ENCODE peak calls at places on chromosomes 16 and 17, in four cellular contexts. One of them, this sample, is unnamed.

GRCh38 chr17:8326591-8327583 is 12.8 kb upstream of the ODF4 start:
- DNase-seq in CD8-positive, alpha-beta T cell: peak
- DNase-seq in brain microvascular endothelial cell: no peak
- DNase-seq in nephron progenitor cell: peak
- DNase-seq in this sample: peak

GRCh38 chr17:42406602-42407288 is 16.3 kb downstream of the CAVIN1 start:
- DNase-seq in CD8-positive, alpha-beta T cell: no peak
- DNase-seq in brain microvascular endothelial cell: no peak
- DNase-seq in nephron progenitor cell: no peak
- DNase-seq in this sample: no peak

GRCh38 chr16:22694887-22695382 is 119.0 kb upstream of the HS3ST2 start:
- DNase-seq in CD8-positive, alpha-beta T cell: no peak
- DNase-seq in brain microvascular endothelial cell: peak
- DNase-seq in nephron progenitor cell: no peak
- DNase-seq in this sample: no peak

GRCh38 chr17:58338907-58339774 is 10.5 kb upstream of the TSPOAP1 start:
- DNase-seq in CD8-positive, alpha-beta T cell: peak
- DNase-seq in brain microvascular endothelial cell: peak
- DNase-seq in nephron progenitor cell: peak
- DNase-seq in this sample: no peak

GRCh38 chr16:71645450-71645849 is 19.5 kb downstream of the MARVELD3 start:
- DNase-seq in CD8-positive, alpha-beta T cell: no peak
- DNase-seq in brain microvascular endothelial cell: peak
- DNase-seq in nephron progenitor cell: no peak
- DNase-seq in this sample: no peak

GRCh38 chr17:41500131-41500911 is 5.1 kb downstream of the KRT13 start:
- DNase-seq in CD8-positive, alpha-beta T cell: no peak
- DNase-seq in brain microvascular endothelial cell: peak
- DNase-seq in nephron progenitor cell: no peak
- DNase-seq in this sample: no peak

GRCh38 chr17:74274060-74274702 is at the start of gene DNAI2:
- DNase-seq in CD8-positive, alpha-beta T cell: peak
- DNase-seq in brain microvascular endothelial cell: no peak
- DNase-seq in nephron progenitor cell: peak
- DNase-seq in this sample: peak

GRCh38 chr16:2715519-2715918 is 4.5 kb downstream of the PRSS27 start:
- DNase-seq in CD8-positive, alpha-beta T cell: peak
- DNase-seq in brain microvascular endothelial cell: peak
- DNase-seq in nephron progenitor cell: peak
- DNase-seq in this sample: peak

GRCh38 chr17:43126911-43127290 is 1.7 kb upstream of the BRCA1 start:
- DNase-seq in CD8-positive, alpha-beta T cell: no peak
- DNase-seq in brain microvascular endothelial cell: no peak
- DNase-seq in nephron progenitor cell: no peak
- DNase-seq in this sample: no peak

GRCh38 chr17:45700171-45701090 is 83.7 kb upstream of the CRHR1 start:
- DNase-seq in CD8-positive, alpha-beta T cell: no peak
- DNase-seq in brain microvascular endothelial cell: no peak
- DNase-seq in nephron progenitor cell: no peak
- DNase-seq in this sample: no peak

GRCh38 chr16:85607796-85608514 is 5.2 kb upstream of the GSE1 start:
- DNase-seq in CD8-positive, alpha-beta T cell: no peak
- DNase-seq in brain microvascular endothelial cell: no peak
- DNase-seq in nephron progenitor cell: no peak
- DNase-seq in this sample: no peak

GRCh38 chr16:85906349-85906748 is 7.4 kb downstream of the IRF8 start:
- DNase-seq in CD8-positive, alpha-beta T cell: no peak
- DNase-seq in brain microvascular endothelial cell: no peak
- DNase-seq in nephron progenitor cell: no peak
- DNase-seq in this sample: no peak

GRCh38 chr17:42536372-42537155 is 523 bp downstream of the NAGLU start:
- DNase-seq in CD8-positive, alpha-beta T cell: peak
- DNase-seq in brain microvascular endothelial cell: peak
- DNase-seq in nephron progenitor cell: peak
- DNase-seq in this sample: peak

GRCh38 chr17:7873051-7873450 is 15.2 kb downstream of the CYB5D1 start:
- DNase-seq in CD8-positive, alpha-beta T cell: no peak
- DNase-seq in brain microvascular endothelial cell: no peak
- DNase-seq in nephron progenitor cell: no peak
- DNase-seq in this sample: no peak

GRCh38 chr16:9248162-9248561 is 156.7 kb downstream of the HAPSTR1 start:
- DNase-seq in CD8-positive, alpha-beta T cell: no peak
- DNase-seq in brain microvascular endothelial cell: no peak
- DNase-seq in nephron progenitor cell: no peak
- DNase-seq in this sample: no peak

GRCh38 chr17:48016112-48016511 is 21.5 kb downstream of the COPZ2 start:
- DNase-seq in CD8-positive, alpha-beta T cell: no peak
- DNase-seq in brain microvascular endothelial cell: peak
- DNase-seq in nephron progenitor cell: no peak
- DNase-seq in this sample: no peak

DNA sequence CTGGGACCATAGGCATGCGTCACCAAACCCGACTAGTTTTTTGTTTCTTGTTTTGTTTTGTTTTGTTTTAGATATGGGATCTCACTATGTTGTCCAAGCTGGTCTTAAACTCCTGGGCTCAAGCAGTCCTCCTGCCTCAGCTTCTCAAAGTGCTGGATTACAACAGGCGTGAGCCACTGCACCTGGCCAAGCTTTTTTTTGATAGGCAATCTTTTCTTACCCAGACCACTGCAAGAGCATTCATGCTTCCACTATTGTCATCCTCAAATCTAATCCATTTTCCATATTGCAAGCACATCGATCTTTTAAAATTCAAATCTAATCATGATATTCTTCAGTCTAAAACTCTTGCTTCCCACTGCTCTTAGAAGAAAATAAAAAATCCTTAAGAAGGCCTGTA is 10.3 kb upstream of the NACA2 start:
- DNase-seq in CD8-positive, alpha-beta T cell: no peak
- DNase-seq in brain microvascular endothelial cell: no peak
- DNase-seq in nephron progenitor cell: no peak
- DNase-seq in this sample: no peak
- TF ChIP-seq CTCF in CD8-positive, alpha-beta T cell: no peak
- TF ChIP-seq CTCF in brain microvascular endothelial cell: no peak
- TF ChIP-seq CTCF in nephron progenitor cell: no peak
- TF ChIP-seq CTCF in this sample: no peak

GRCh38 chr16:4021070-4021779 is 95.0 kb downstream of the ADCY9 start:
- DNase-seq in CD8-positive, alpha-beta T cell: no peak
- DNase-seq in brain microvascular endothelial cell: no peak
- DNase-seq in nephron progenitor cell: no peak
- DNase-seq in this sample: no peak

GRCh38 chr16:4016648-4017047 is 99.6 kb downstream of the ADCY9 start:
- DNase-seq in CD8-positive, alpha-beta T cell: no peak
- DNase-seq in brain microvascular endothelial cell: no peak
- DNase-seq in nephron progenitor cell: no peak
- DNase-seq in this sample: no peak

GRCh38 chr16:4015991-4016325 is 100.3 kb downstream of the ADCY9 start:
- DNase-seq in CD8-positive, alpha-beta T cell: no peak
- DNase-seq in brain microvascular endothelial cell: no peak
- DNase-seq in nephron progenitor cell: no peak
- DNase-seq in this sample: no peak

GRCh38 chr16:4015275-4015990 is 100.8 kb downstream of the ADCY9 start:
- DNase-seq in CD8-positive, alpha-beta T cell: no peak
- DNase-seq in brain microvascular endothelial cell: no peak
- DNase-seq in nephron progenitor cell: no peak
- DNase-seq in this sample: no peak

DNA sequence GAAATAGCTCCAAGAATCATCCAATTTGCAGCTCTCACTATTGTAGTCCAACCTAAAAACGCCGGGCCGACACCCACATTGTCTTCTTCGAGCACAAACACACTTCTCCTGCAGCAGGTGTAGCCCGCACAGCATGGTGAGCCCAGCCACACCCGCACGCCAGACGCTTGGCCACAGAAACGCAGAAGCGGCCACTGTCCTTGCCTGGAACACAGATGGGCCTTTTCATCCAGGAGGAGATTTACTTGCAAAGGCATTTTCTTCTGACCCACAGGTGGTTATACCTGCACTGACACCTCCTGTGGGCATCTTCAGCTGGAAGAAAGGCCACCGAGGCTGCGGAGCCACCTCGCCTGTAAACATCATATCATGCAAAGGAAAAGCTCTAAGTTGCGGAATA is 98.4 kb downstream of the ADCY9 start:
- DNase-seq in CD8-positive, alpha-beta T cell: no peak
- DNase-seq in brain microvascular endothelial cell: no peak
- DNase-seq in nephron progenitor cell: no peak
- DNase-seq in this sample: no peak
- TF ChIP-seq CTCF in CD8-positive, alpha-beta T cell: no peak
- TF ChIP-seq CTCF in brain microvascular endothelial cell: no peak
- TF ChIP-seq CTCF in nephron progenitor cell: no peak
- TF ChIP-seq CTCF in this sample: no peak

GRCh38 chr16:66580605-66581209 is 1.4 kb downstream of the CMTM2 start:
- DNase-seq in CD8-positive, alpha-beta T cell: no peak
- DNase-seq in brain microvascular endothelial cell: peak
- DNase-seq in nephron progenitor cell: no peak
- DNase-seq in this sample: no peak
- TF ChIP-seq CTCF in CD8-positive, alpha-beta T cell: no peak
- TF ChIP-seq CTCF in brain microvascular endothelial cell: peak
- TF ChIP-seq CTCF in nephron progenitor cell: no peak
- TF ChIP-seq CTCF in this sample: no peak

DNA sequence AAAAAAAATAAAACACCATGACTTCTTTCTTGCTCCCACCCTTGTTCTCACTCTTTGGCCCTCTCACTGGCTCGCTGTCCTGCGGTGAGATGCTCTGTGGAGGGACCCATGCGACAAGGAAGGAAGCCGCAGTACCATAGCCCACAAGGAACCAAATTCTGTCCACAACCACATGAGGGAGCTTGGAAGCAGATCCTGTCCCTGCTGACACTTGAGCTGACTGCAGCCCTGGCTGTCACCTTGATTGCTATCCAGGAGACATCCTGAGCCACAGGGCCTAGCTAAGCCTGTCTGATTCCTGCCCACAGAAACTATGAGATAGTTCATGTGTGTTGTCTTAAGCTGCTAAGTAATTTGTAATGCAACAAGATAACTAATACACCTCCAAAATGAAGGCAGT is 4.8 kb upstream of the MT2A start:
- DNase-seq in CD8-positive, alpha-beta T cell: no peak
- DNase-seq in brain microvascular endothelial cell: peak
- DNase-seq in nephron progenitor cell: no peak
- DNase-seq in this sample: no peak
- TF ChIP-seq CTCF in CD8-positive, alpha-beta T cell: no peak
- TF ChIP-seq CTCF in brain microvascular endothelial cell: peak
- TF ChIP-seq CTCF in nephron progenitor cell: peak
- TF ChIP-seq CTCF in this sample: peak

GRCh38 chr17:63665527-63666214 is 34.3 kb downstream of the LIMD2 start:
- DNase-seq in CD8-positive, alpha-beta T cell: no peak
- DNase-seq in brain microvascular endothelial cell: no peak
- DNase-seq in nephron progenitor cell: no peak
- DNase-seq in this sample: no peak
- TF ChIP-seq CTCF in CD8-positive, alpha-beta T cell: no peak
- TF ChIP-seq CTCF in brain microvascular endothelial cell: no peak
- TF ChIP-seq CTCF in nephron progenitor cell: no peak
- TF ChIP-seq CTCF in this sample: no peak

GRCh38 chr17:66978514-66979061 is 14.1 kb downstream of the CACNG4 start:
- DNase-seq in CD8-positive, alpha-beta T cell: no peak
- DNase-seq in brain microvascular endothelial cell: no peak
- DNase-seq in nephron progenitor cell: no peak
- DNase-seq in this sample: no peak

GRCh38 chr17:66976781-66977201 is 12.3 kb downstream of the CACNG4 start:
- DNase-seq in CD8-positive, alpha-beta T cell: no peak
- DNase-seq in brain microvascular endothelial cell: no peak
- DNase-seq in nephron progenitor cell: peak
- DNase-seq in this sample: no peak

GRCh38 chr17:66976379-66976663 is 11.8 kb downstream of the CACNG4 start:
- DNase-seq in CD8-positive, alpha-beta T cell: no peak
- DNase-seq in brain microvascular endothelial cell: no peak
- DNase-seq in nephron progenitor cell: no peak
- DNase-seq in this sample: no peak

GRCh38 chr17:66975188-66975587 is 10.7 kb downstream of the CACNG4 start:
- DNase-seq in CD8-positive, alpha-beta T cell: no peak
- DNase-seq in brain microvascular endothelial cell: no peak
- DNase-seq in nephron progenitor cell: no peak
- DNase-seq in this sample: no peak

DNA sequence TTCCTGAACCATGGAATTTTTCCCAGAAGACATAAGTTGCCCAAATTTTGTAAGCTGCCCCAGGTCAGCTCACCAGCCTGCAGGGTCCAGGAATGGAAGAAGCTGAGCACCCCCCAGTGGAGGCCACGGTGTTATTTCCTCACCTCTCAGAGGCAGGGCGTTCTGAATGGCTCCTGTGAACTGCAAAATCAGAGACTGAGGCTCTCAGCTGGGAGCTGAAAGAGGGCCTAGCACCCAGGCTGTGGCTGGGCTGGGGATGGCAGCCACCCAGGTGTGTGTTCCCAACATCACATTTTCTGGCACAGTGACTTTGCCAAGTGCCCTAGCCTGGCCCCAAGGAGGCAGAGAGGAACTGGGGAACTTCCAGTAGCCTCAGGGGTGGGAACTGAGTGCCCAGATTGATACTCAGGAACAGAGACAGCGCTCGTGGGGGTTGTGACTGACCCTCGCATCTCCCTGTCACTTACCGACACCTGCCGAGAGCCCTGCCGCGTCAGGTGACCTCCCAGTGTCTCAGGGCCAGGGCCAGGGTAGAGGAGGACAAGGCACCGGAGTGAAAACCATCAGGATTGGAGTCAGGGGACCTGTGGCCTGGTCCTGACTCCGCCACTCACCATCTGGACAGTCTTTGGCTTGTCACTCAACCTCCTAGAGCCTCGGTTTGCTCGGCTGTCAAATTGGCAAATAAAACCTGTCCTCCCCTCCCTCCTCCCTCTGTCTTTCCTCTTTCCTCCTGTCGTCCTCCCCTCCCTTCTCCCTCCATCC is 11.3 kb downstream of the CACNG4 start:
- DNase-seq in CD8-positive, alpha-beta T cell: no peak
- DNase-seq in brain microvascular endothelial cell: no peak
- DNase-seq in nephron progenitor cell: no peak
- DNase-seq in this sample: no peak
- TF ChIP-seq CTCF in CD8-positive, alpha-beta T cell: no peak
- TF ChIP-seq CTCF in brain microvascular endothelial cell: peak
- TF ChIP-seq CTCF in nephron progenitor cell: no peak
- TF ChIP-seq CTCF in this sample: peak

This sample was measured in neural crest cell.